ENCODE peak calls at places on chromosomes 12 and 14, in six cellular contexts. H is stimulated activated CD8-positive, alpha-beta memory T cell treated with anti-CD3 and anti-CD28 coated beads, Interleukin-7, amount 100 ng/mL, for 1 hour; S is stimulated activated CD4-positive, alpha-beta T cell treated with anti-CD3 and anti-CD28 coated beads, Interleukin-2, amount 100 ng/mL, for 48 hours; T is T-helper 2 cell; V is Daoy; Q is iris pigment epithelial cell. U is an unnamed sample.

GRCh38 chr12:63917864-63918742 is 73.6 kb downstream of the SRGAP1 start:
- DNase-seq in S (no peak), Q (peak), T (no peak), V (peak), H (no peak), U (no peak)

GRCh38 chr14:104432611-104433231 is 146.8 kb upstream of the C14orf180 start:
- DNase-seq in H (no peak), V (no peak), Q (no peak), S (no peak), T (no peak), U (no peak)

GRCh38 chr12:91766454-91766853 is 379.2 kb downstream of the BTG1 start:
- DNase-seq in S (no peak), H (no peak), V (no peak), T (no peak), Q (peak), U (no peak)

GRCh38 chr14:95496690-95497241 is 19.7 kb downstream of the SYNE3 start:
- DNase-seq in T (no peak), V (peak), S (no peak), H (no peak), Q (no peak), U (no peak)

GRCh38 chr14:77347746-77348145 is 26.9 kb downstream of the GSTZ1 start:
- DNase-seq in H (no peak), V (no peak), S (no peak), Q (no peak), T (no peak), U (no peak)

GRCh38 chr12:66668311-66668710 is 10.6 kb downstream of the GRIP1 start:
- DNase-seq in V (no peak), Q (peak), S (no peak), T (no peak), H (no peak), U (no peak)

GRCh38 chr12:69991683-69992297 is 166.8 kb downstream of the MYRFL start:
- DNase-seq in V (no peak), T (no peak), Q (no peak), S (no peak), H (no peak), U (no peak)

GRCh38 chr12:95955549-95956159 is 12.5 kb downstream of the AMDHD1 start:
- DNase-seq in Q (no peak), H (no peak), T (no peak), V (no peak), S (no peak), U (no peak)

GRCh38 chr14:75438486-75439080 is 10.8 kb downstream of the JDP2 start:
- DNase-seq in Q (no peak), S (no peak), H (no peak), V (no peak), T (no peak), U (no peak)

GRCh38 chr14:49598182-49598478 is 610 bp upstream of the LRR1 start:
- DNase-seq in H (no peak), T (no peak), Q (no peak), S (no peak), V (no peak), U (no peak)

GRCh38 chr14:61491224-61491623 is 169.8 kb downstream of the PRKCH start:
- DNase-seq in T (no peak), Q (no peak), V (no peak), H (no peak), S (no peak), U (no peak)

GRCh38 chr12:8697476-8698131 is at the start of gene RIMKLB:
- DNase-seq in Q (peak), S (peak), T (peak), V (peak), H (peak), U (peak)

GRCh38 chr14:100670017-100670974 is 56.4 kb upstream of the DLK1 start:
- DNase-seq in T (no peak), V (no peak), S (no peak), Q (no peak), H (no peak), U (no peak)

GRCh38 chr12:113445544-113446176 is 23.5 kb downstream of the SDSL start:
- DNase-seq in H (no peak), V (peak), S (no peak), T (no peak), Q (no peak), U (no peak)

GRCh38 chr12:126668538-126668937 is 1598.4 kb upstream of the TMEM132C start:
- DNase-seq in Q (peak), V (peak), H (no peak), S (no peak), T (no peak), U (no peak)

GRCh38 chr12:125518074-125518473 is 452.8 kb downstream of the AACS start:
- DNase-seq in V (peak), Q (peak), T (no peak), H (no peak), S (no peak), U (no peak)

GRCh38 chr14:81068384-81068783 is 113.0 kb downstream of the TSHR start:
- DNase-seq in S (no peak), T (no peak), V (no peak), Q (no peak), H (no peak), U (no peak)

GRCh38 chr12:121448771-121449315 is 48.9 kb downstream of the RNF34 start:
- DNase-seq in S (no peak), T (no peak), Q (no peak), H (no peak), V (no peak), U (no peak)

GRCh38 chr12:11719678-11720099 is 70.2 kb downstream of the ETV6 start:
- DNase-seq in V (peak), Q (peak), S (no peak), T (peak), H (no peak), U (no peak)

GRCh38 chr14:95388699-95389098 is 69.0 kb upstream of the CLMN start:
- DNase-seq in V (peak), H (no peak), Q (peak), S (no peak), T (no peak), U (no peak)

GRCh38 chr12:95820096-95820703 is 29.6 kb upstream of the NTN4 start:
- DNase-seq in V (no peak), H (no peak), S (no peak), T (no peak), Q (peak), U (peak)

GRCh38 chr12:132424118-132424438 is 65.9 kb upstream of the FBRSL1 start:
- DNase-seq in V (no peak), S (no peak), T (no peak), H (no peak), Q (no peak), U (no peak)

GRCh38 chr14:91394105-91395081 is 23.2 kb downstream of the CCDC88C start:
- DNase-seq in V (no peak), H (no peak), Q (no peak), S (no peak), T (no peak), U (no peak)

GRCh38 chr14:61510736-61511557 is 184.4 kb upstream of the HIF1A start:
- DNase-seq in V (no peak), T (no peak), Q (no peak), S (no peak), H (no peak), U (no peak)